ENCODE peak calls at places on chromosomes 6 and 20, in five cellular contexts. R is activated T-cell treated with anti-CD3 and anti-CD28 coated beads for 1 hour; A is NCI-H69; M is activated effector memory CD4-positive, alpha-beta T cell treated with anti-CD3 and anti-CD28 coated beads, Interleukin-2, amount 50 U/mL, for 16 hours; Z is nephron progenitor cell. K is an unnamed sample.

GRCh38 chr6:21064716-21065340 is 528.7 kb upstream of the SOX4 start:
- DNase-seq in R (no peak), A (no peak), M (no peak), Z (no peak), K (no peak)

GRCh38 chr6:157240059-157240959 is 83.0 kb downstream of the TMEM242 start:
- DNase-seq in R (no peak), A (peak), M (no peak), Z (peak), K (no peak)

GRCh38 chr6:97437087-97437486 is 154.1 kb upstream of the MMS22L start:
- DNase-seq in R (no peak), A (peak), M (no peak), Z (no peak), K (no peak)

GRCh38 chr20:54629632-54630031 is 154.2 kb downstream of the DOK5 start:
- DNase-seq in R (no peak), A (peak), M (no peak), Z (no peak), K (no peak)

GRCh38 chr20:19501476-19502115 is 256.5 kb upstream of the RIN2 start:
- DNase-seq in R (no peak), A (no peak), M (no peak), Z (no peak), K (no peak)

GRCh38 chr6:21377356-21377755 is 216.2 kb upstream of the SOX4 start:
- DNase-seq in R (no peak), A (no peak), M (no peak), Z (no peak), K (no peak)

GRCh38 chr6:106973018-106973840 is 1.3 kb downstream of the CD24 start:
- DNase-seq in R (no peak), A (peak), M (no peak), Z (peak), K (no peak)

GRCh38 chr6:43826739-43827138 is 56.7 kb downstream of the VEGFA start:
- DNase-seq in R (no peak), A (no peak), M (no peak), Z (no peak), K (no peak)

GRCh38 chr6:159929819-159930218 is 39.0 kb downstream of the MAS1 start:
- DNase-seq in R (peak), A (peak), M (peak), Z (no peak), K (no peak)

GRCh38 chr6:122947355-122947754 is 48.7 kb upstream of the CLVS2 start:
- DNase-seq in R (no peak), A (peak), M (no peak), Z (peak), K (no peak)

GRCh38 chr6:105993769-105994521 is 92.2 kb upstream of the PRDM1 start:
- DNase-seq in R (peak), A (no peak), M (peak), Z (peak), K (no peak)

GRCh38 chr6:43926644-43927524 is 156.9 kb downstream of the VEGFA start:
- DNase-seq in R (no peak), A (peak), M (no peak), Z (no peak), K (peak)

GRCh38 chr6:14275493-14275851 is 157.9 kb downstream of the CD83 start:
- DNase-seq in R (no peak), A (no peak), M (no peak), Z (no peak), K (no peak)

GRCh38 chr6:79536615-79536968 is 638 bp downstream of the LCA5 start:
- DNase-seq in R (no peak), A (peak), M (no peak), Z (no peak), K (no peak)

GRCh38 chr6:45310118-45310788 is 17.9 kb upstream of the RUNX2 start:
- DNase-seq in R (peak), A (no peak), M (peak), Z (no peak), K (no peak)

GRCh38 chr6:157538163-157538562 is 157.2 kb downstream of the ZDHHC14 start:
- DNase-seq in R (no peak), A (no peak), M (no peak), Z (no peak), K (no peak)

GRCh38 chr20:22688485-22688884 is 104.1 kb upstream of the FOXA2 start:
- DNase-seq in R (no peak), A (no peak), M (no peak), Z (no peak), K (no peak)

GRCh38 chr6:6943411-6943810 is 164.3 kb upstream of the RREB1 start:
- DNase-seq in R (no peak), A (no peak), M (no peak), Z (no peak), K (no peak)

GRCh38 chr6:149347067-149347466 is 29.6 kb downstream of the TAB2 start:
- DNase-seq in R (no peak), A (no peak), M (no peak), Z (no peak), K (no peak)

GRCh38 chr20:38331245-38331644 is 15.0 kb upstream of the LBP start:
- DNase-seq in R (no peak), A (no peak), M (no peak), Z (no peak), K (no peak)

GRCh38 chr20:50120935-50121693 is 8.2 kb upstream of the UBE2V1 start:
- DNase-seq in R (peak), A (peak), M (peak), Z (peak), K (peak)

GRCh38 chr6:72748759-72749158 is 126.9 kb downstream of the KCNQ5 start:
- DNase-seq in R (no peak), A (peak), M (no peak), Z (no peak), K (peak)